ENCODE peak calls at places on chromosomes 2 and 18, in ten cellular contexts. B, U, P, Y, R, L, M, O, T and X are unnamed samples.

GRCh38 chr2:48419884-48420511 is 110.0 kb upstream of the STON1 start:
- DNase-seq in B (no peak), U (no peak), P (no peak), Y (no peak), R (no peak), L (no peak), M (no peak), O (no peak), T (no peak), X (no peak)

GRCh38 chr2:6759689-6760088 is 106.0 kb downstream of the CMPK2 start:
- DNase-seq in B (no peak), U (no peak), P (no peak), Y (no peak), R (no peak), L (no peak), M (no peak), O (no peak), T (no peak), X (peak)

GRCh38 chr2:132703396-132703795 is 33.4 kb upstream of the LYPD1 start:
- DNase-seq in B (no peak), U (no peak), P (no peak), Y (no peak), R (no peak), L (no peak), M (no peak), O (no peak), T (no peak), X (no peak)

GRCh38 chr18:73594749-73595148 is 552.9 kb downstream of the FBXO15 start:
- DNase-seq in B (no peak), U (no peak), P (no peak), Y (no peak), R (no peak), L (no peak), M (no peak), O (no peak), T (no peak), X (no peak)

GRCh38 chr2:117745537-117745936 is 69.0 kb upstream of the DDX18 start:
- DNase-seq in B (no peak), U (no peak), P (no peak), Y (no peak), R (no peak), L (no peak), M (no peak), O (no peak), T (no peak), X (no peak)

GRCh38 chr2:176518823-176519222 is 249.6 kb downstream of the MTX2 start:
- DNase-seq in B (peak), U (no peak), P (no peak), Y (no peak), R (no peak), L (no peak), M (no peak), O (peak), T (no peak), X (no peak)

GRCh38 chr2:170313636-170314348 is 135.8 kb downstream of the MYO3B start:
- DNase-seq in B (no peak), U (no peak), P (no peak), Y (no peak), R (no peak), L (no peak), M (no peak), O (no peak), T (no peak), X (no peak)

GRCh38 chr2:43059183-43059897 is 167.1 kb downstream of the ZFP36L2 start:
- DNase-seq in B (no peak), U (peak), P (peak), Y (peak), R (no peak), L (no peak), M (peak), O (peak), T (no peak), X (no peak)

GRCh38 chr18:22467760-22468553 is 50.2 kb upstream of the CTAGE1 start:
- DNase-seq in B (peak), U (no peak), P (no peak), Y (no peak), R (no peak), L (no peak), M (no peak), O (no peak), T (no peak), X (no peak)

GRCh38 chr2:10776231-10776977 is 36.2 kb downstream of the PDIA6 start:
- DNase-seq in B (no peak), U (no peak), P (no peak), Y (peak), R (no peak), L (no peak), M (no peak), O (peak), T (peak), X (no peak)

GRCh38 chr2:216829533-216829932 is 30.3 kb downstream of the TNP1 start:
- DNase-seq in B (no peak), U (peak), P (no peak), Y (peak), R (no peak), L (peak), M (peak), O (no peak), T (peak), X (no peak)

GRCh38 chr2:105042189-105042588 is 4.3 kb downstream of the MRPS9 start:
- DNase-seq in B (no peak), U (no peak), P (no peak), Y (no peak), R (no peak), L (no peak), M (no peak), O (no peak), T (no peak), X (no peak)

GRCh38 chr2:131641414-131642206 is 113.9 kb downstream of the CCDC74A start:
- DNase-seq in B (no peak), U (no peak), P (peak), Y (no peak), R (no peak), L (no peak), M (no peak), O (no peak), T (no peak), X (no peak)

GRCh38 chr2:69567157-69567908 is 76.2 kb downstream of the AAK1 start:
- DNase-seq in B (peak), U (no peak), P (no peak), Y (no peak), R (no peak), L (no peak), M (no peak), O (no peak), T (no peak), X (no peak)

GRCh38 chr2:193088026-193088425 is 893.3 kb upstream of the TMEFF2 start:
- DNase-seq in B (no peak), U (no peak), P (no peak), Y (no peak), R (no peak), L (no peak), M (no peak), O (no peak), T (no peak), X (no peak)

GRCh38 chr2:95260028-95261023 is 13.9 kb upstream of the PROM2 start:
- DNase-seq in B (no peak), U (no peak), P (no peak), Y (no peak), R (no peak), L (no peak), M (no peak), O (peak), T (peak), X (peak)

GRCh38 chr2:216274194-216274593 is 98.1 kb downstream of the MARCHF4 start:
- DNase-seq in B (no peak), U (no peak), P (no peak), Y (no peak), R (no peak), L (no peak), M (no peak), O (no peak), T (no peak), X (no peak)

GRCh38 chr2:61469424-61470121 is 1.3 kb downstream of the USP34 start:
- DNase-seq in B (no peak), U (no peak), P (no peak), Y (no peak), R (no peak), L (no peak), M (no peak), O (no peak), T (no peak), X (no peak)

GRCh38 chr2:217045725-217046475 is 186.0 kb upstream of the TNP1 start:
- DNase-seq in B (peak), U (no peak), P (no peak), Y (no peak), R (no peak), L (no peak), M (no peak), O (no peak), T (peak), X (no peak)

GRCh38 chr18:65754121-65754520 is 3.3 kb downstream of the CDH7 start:
- DNase-seq in B (no peak), U (no peak), P (no peak), Y (no peak), R (no peak), L (no peak), M (no peak), O (no peak), T (no peak), X (no peak)

GRCh38 chr2:42386684-42387083 is 25.7 kb upstream of the COX7A2L start:
- DNase-seq in B (peak), U (no peak), P (peak), Y (no peak), R (peak), L (no peak), M (no peak), O (peak), T (no peak), X (no peak)

GRCh38 chr2:230974096-230974913 is 21.6 kb upstream of the SPATA3 start:
- DNase-seq in B (no peak), U (peak), P (no peak), Y (no peak), R (no peak), L (no peak), M (no peak), O (no peak), T (no peak), X (no peak)

GRCh38 chr2:67561411-67561965 is 164.4 kb downstream of the ETAA1 start:
- DNase-seq in B (peak), U (no peak), P (no peak), Y (no peak), R (no peak), L (no peak), M (no peak), O (peak), T (peak), X (peak)

GRCh38 chr2:70947556-70948184 is 12.0 kb downstream of the ATP6V1B1 start:
- DNase-seq in B (no peak), U (no peak), P (no peak), Y (no peak), R (no peak), L (no peak), M (no peak), O (peak), T (no peak), X (peak)

GRCh38 chr2:168234407-168235085 is 12.8 kb downstream of the STK39 start:
- DNase-seq in B (no peak), U (no peak), P (no peak), Y (no peak), R (no peak), L (no peak), M (no peak), O (no peak), T (no peak), X (no peak)

GRCh38 chr18:56987236-56987635 is 159.7 kb upstream of the BOD1L2 start:
- DNase-seq in B (no peak), U (no peak), P (no peak), Y (no peak), R (no peak), L (no peak), M (no peak), O (no peak), T (no peak), X (no peak)

GRCh38 chr2:101729521-101730190 is 32.1 kb downstream of the MAP4K4 start:
- DNase-seq in B (no peak), U (no peak), P (no peak), Y (no peak), R (no peak), L (no peak), M (no peak), O (no peak), T (no peak), X (peak)

GRCh38 chr2:220893411-220893810 is 678.7 kb downstream of the EPHA4 start:
- DNase-seq in B (no peak), U (no peak), P (no peak), Y (no peak), R (no peak), L (no peak), M (no peak), O (no peak), T (no peak), X (no peak)

GRCh38 chr2:46143401-46144132 is 153.6 kb upstream of the EPAS1 start:
- DNase-seq in B (no peak), U (no peak), P (no peak), Y (no peak), R (no peak), L (no peak), M (no peak), O (no peak), T (no peak), X (no peak)

GRCh38 chr18:79387214-79387613 is 8.5 kb upstream of the NFATC1 start:
- DNase-seq in B (no peak), U (no peak), P (no peak), Y (peak), R (no peak), L (no peak), M (no peak), O (no peak), T (peak), X (no peak)

GRCh38 chr2:239380831-239381708 is 19.8 kb downstream of the HDAC4 start:
- DNase-seq in B (no peak), U (peak), P (no peak), Y (no peak), R (no peak), L (peak), M (no peak), O (no peak), T (no peak), X (no peak)

GRCh38 chr18:22260208-22260816 is 90.9 kb downstream of the GATA6 start:
- DNase-seq in B (no peak), U (no peak), P (no peak), Y (no peak), R (no peak), L (no peak), M (no peak), O (no peak), T (no peak), X (no peak)

GRCh38 chr2:180938419-180938818 is 42.0 kb upstream of the UBE2E3 start:
- DNase-seq in B (no peak), U (no peak), P (no peak), Y (no peak), R (no peak), L (no peak), M (no peak), O (no peak), T (no peak), X (no peak)

GRCh38 chr2:180947208-180947689 is 33.2 kb upstream of the UBE2E3 start:
- DNase-seq in B (no peak), U (no peak), P (no peak), Y (no peak), R (no peak), L (no peak), M (no peak), O (no peak), T (no peak), X (no peak)

GRCh38 chr2:180944372-180944771 is 36.0 kb upstream of the UBE2E3 start:
- DNase-seq in B (no peak), U (no peak), P (no peak), Y (no peak), R (no peak), L (no peak), M (no peak), O (no peak), T (no peak), X (no peak)

GRCh38 chr2:180943275-180943674 is 37.1 kb upstream of the UBE2E3 start:
- DNase-seq in B (no peak), U (no peak), P (no peak), Y (no peak), R (no peak), L (no peak), M (no peak), O (no peak), T (no peak), X (no peak)
- TF ChIP-seq EP300 in B (no peak), U (no peak), P (no peak), Y (no peak), R (no peak), L (no peak), M (no peak), O (no peak), T (no peak), X (no peak)

DNA sequence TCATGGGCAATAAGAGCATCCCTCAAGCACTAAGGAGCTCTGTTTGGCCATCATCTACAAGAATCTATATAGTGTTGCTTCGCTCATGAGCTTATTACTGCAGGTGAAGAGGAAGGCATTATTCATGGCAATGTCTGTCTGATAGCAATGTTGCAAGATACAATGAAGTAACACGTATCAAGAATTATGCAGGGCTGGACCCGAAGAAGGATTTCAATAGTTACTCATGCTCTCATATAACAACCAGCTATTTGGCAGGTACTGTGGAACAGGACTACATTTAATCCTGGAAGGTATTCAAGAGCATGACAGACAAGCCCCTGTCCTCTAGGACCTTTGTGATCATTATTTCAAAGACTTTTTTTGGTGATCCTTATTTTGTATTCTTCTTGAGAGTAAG is 109.6 kb downstream of the LAMA3 start:
- DNase-seq in B (no peak), U (no peak), P (no peak), Y (no peak), R (no peak), L (no peak), M (no peak), O (no peak), T (no peak), X (no peak)
- TF ChIP-seq CTCF in B (no peak), U (no peak), P (no peak), Y (no peak), R (no peak), L (no peak), M (no peak), O (no peak), T (no peak), X (no peak)

DNA sequence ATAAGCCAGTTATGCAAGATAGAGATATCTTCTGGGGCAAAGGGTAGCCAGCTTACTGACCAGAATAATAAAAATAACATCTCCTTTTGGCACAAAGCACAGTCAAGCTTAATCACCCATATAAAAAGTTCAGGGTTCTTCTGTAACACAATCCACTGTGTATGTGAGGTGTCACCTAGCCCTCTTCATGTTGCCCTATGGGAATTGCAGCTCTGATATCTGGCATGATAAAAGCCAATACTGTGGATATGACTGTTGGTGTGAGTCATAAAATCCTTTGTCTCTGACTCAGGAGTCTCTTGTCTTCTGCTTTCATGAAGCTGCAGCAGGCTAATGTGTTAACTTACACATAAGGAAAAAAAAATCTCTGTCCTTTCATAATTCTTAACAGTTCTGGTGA is 90.8 kb downstream of the DSEL start:
- DNase-seq in B (peak), U (no peak), P (no peak), Y (no peak), R (no peak), L (no peak), M (no peak), O (no peak), T (no peak), X (no peak)
- TF ChIP-seq EP300 in B (no peak), U (no peak), P (no peak), Y (no peak), R (no peak), L (no peak), M (no peak), O (no peak), T (no peak), X (no peak)

DNA sequence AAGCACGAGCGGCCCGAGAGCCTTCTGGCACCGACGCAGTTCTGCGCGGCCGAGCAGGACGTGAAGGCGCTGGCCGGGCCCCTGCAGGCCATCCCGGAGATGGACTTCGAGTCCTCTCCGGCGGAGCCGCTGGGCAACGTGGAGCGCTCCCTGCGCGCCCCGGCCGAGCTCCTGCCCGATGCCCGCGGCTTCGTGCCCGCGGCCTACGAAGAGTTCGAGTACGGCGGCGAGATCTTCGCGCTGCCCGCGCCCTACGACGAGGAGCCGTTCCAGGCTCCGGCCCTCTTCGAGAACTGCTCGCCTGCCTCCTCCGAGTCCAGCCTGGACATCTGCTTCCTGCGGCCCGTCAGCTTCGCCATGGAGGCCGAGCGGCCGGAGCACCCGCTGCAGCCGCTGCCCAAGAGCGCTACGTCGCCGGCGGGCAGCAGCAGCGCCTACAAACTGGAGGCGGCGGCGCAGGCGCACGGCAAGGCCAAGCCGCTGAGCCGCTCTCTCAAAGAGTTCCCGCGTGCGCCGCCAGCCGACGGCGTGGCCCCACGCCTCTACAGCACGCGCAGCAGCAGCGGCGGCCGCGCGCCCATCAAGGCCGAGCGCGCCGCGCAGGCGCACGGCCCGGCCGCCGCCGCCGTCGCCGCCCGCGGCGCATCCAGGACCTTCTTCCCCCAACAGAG is 70.4 kb downstream of the ARHGEF33 start:
- DNase-seq in B (no peak), U (peak), P (no peak), Y (peak), R (no peak), L (peak), M (peak), O (peak), T (peak), X (no peak)
- TF ChIP-seq CTCF in B (no peak), U (no peak), P (no peak), Y (no peak), R (no peak), L (no peak), M (no peak), O (no peak), T (no peak), X (peak)

GRCh38 chr2:77578354-77578753 is 56.2 kb upstream of the LRRTM4 start:
- DNase-seq in B (no peak), U (no peak), P (no peak), Y (no peak), R (no peak), L (no peak), M (no peak), O (no peak), T (no peak), X (no peak)

GRCh38 chr2:77579076-77579769 is 57.0 kb upstream of the LRRTM4 start:
- DNase-seq in B (no peak), U (no peak), P (no peak), Y (no peak), R (no peak), L (no peak), M (no peak), O (no peak), T (no peak), X (no peak)
- TF ChIP-seq EP300 in B (no peak), U (no peak), P (no peak), Y (no peak), R (no peak), L (no peak), M (no peak), O (no peak), T (no peak), X (no peak)

DNA sequence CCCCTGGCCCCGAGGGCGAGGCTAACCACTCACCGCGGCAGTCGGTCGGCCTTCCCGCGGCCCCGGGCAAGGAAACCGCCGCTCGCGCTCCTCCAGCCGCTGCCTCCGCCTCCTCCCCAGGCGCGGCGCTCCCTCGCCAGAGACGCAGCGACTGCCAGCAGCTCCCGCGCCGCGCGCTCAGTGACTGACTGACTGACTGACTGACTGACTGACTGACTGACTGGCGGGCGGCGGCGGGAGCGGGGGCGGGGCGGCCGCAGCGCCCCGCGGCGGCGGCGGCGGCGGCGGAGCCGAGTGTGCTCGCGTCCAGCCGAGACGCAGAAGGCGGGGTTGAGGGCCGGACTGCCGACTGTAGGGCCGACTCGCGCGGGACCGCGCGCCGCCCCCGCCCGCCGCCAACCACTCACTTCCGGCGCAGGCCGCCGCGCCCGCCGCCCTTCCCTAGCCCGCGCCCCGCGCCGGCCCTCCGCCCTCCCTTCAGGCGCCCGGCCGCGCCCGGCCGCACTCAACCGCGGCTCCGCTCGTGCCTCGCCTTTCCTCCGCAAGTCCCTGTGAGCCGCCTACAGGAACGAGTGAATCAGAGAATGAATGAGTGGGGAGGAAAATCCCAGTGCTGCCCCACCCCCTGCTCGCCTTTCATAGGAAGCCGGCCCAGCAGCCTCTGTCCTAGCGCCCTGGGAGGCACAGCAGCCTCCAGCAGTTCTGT is at the start of gene RAPH1:
- DNase-seq in B (peak), U (peak), P (peak), Y (peak), R (peak), L (peak), M (peak), O (peak), T (peak), X (no peak)
- TF ChIP-seq CTCF in B (peak), U (no peak), P (no peak), Y (no peak), R (peak), L (no peak), M (no peak), O (no peak), T (peak), X (no peak)